ENCODE peak calls at places on chromosomes 11 and 22, in nine cellular contexts. B is tibial artery, C is right lobe of liver, T is psoas muscle, M is fibroblast of villous mesenchyme, A is astrocyte of the spinal cord, V is lung, F is lower lobe of right lung, N is endodermal cell. I is an unnamed sample.

GRCh38 chr22:35023692-35024363 is 42.1 kb upstream of the ISX start:
- DNase-seq in F (peak; percentile 76), A (peak; percentile 6), N (peak; percentile 97), V (peak; percentile 60), T (peak; percentile 41), M (peak; percentile 8), B (peak; percentile 45), C (peak; percentile 73), I (no peak)

GRCh38 chr11:61028135-61028729 is 56.8 kb downstream of the CD6 start:
- DNase-seq in M (no peak), C (no peak), V (no peak), F (no peak), B (no peak), A (no peak), N (no peak), T (no peak), I (no peak)

GRCh38 chr22:19039796-19040580 is 82.2 kb downstream of the DGCR2 start:
- DNase-seq in V (no peak), M (no peak), T (no peak), A (no peak), F (peak; percentile 27), N (peak; percentile 29), B (no peak), C (peak; percentile 48), I (no peak)

GRCh38 chr11:13009921-13010736 is 1.0 kb downstream of the RASSF10 start:
- DNase-seq in B (no peak), T (peak; percentile 16), F (peak; percentile 52), C (peak; percentile 89), M (no peak), V (peak; percentile 39), A (no peak), N (peak; percentile 87), I (no peak)

GRCh38 chr22:38733329-38734202 is 22.2 kb downstream of the SUN2 start:
- DNase-seq in N (peak; percentile 86), A (no peak), T (peak; percentile 82), M (peak; percentile 50), C (peak; percentile 89), V (no peak), F (no peak), B (peak; percentile 57), I (no peak)

GRCh38 chr11:27658535-27659236 is 41.6 kb downstream of the BDNF start:
- DNase-seq in F (no peak), C (no peak), V (no peak), B (no peak), M (no peak), T (no peak), N (no peak), A (no peak), I (no peak)

GRCh38 chr22:39292002-39292401 is 27.4 kb downstream of the RPL3 start:
- DNase-seq in M (no peak), T (no peak), V (no peak), C (no peak), N (no peak), B (no peak), A (no peak), F (no peak), I (no peak)

GRCh38 chr11:78818201-78818600 is 243.5 kb upstream of the NARS2 start:
- DNase-seq in T (no peak), B (no peak), V (no peak), C (no peak), A (no peak), M (no peak), F (no peak), N (no peak), I (no peak)

GRCh38 chr11:36792870-36793541 is 195.0 kb upstream of the RAG2 start:
- DNase-seq in F (no peak), T (no peak), A (no peak), N (peak; percentile 54), B (no peak), C (no peak), M (no peak), V (no peak), I (no peak)

GRCh38 chr11:36790450-36790849 is 192.4 kb upstream of the RAG2 start:
- DNase-seq in N (no peak), V (no peak), T (no peak), C (no peak), B (no peak), M (no peak), F (no peak), A (no peak), I (no peak)

GRCh38 chr11:36791957-36792356 is 193.9 kb upstream of the RAG2 start:
- DNase-seq in T (no peak), V (no peak), F (no peak), B (no peak), N (no peak), A (no peak), C (no peak), M (no peak), I (no peak)

GRCh38 chr11:36793542-36793926 is 195.5 kb upstream of the RAG2 start:
- DNase-seq in A (no peak), T (no peak), B (no peak), M (no peak), C (no peak), F (no peak), N (peak; percentile 68), V (no peak), I (no peak)
- TF ChIP-seq CTCF in A (peak; percentile 12), T (no peak), B (no peak), M (no peak), C (no peak), F (no peak), N (peak; percentile 69), V (no peak), I (no peak)

DNA sequence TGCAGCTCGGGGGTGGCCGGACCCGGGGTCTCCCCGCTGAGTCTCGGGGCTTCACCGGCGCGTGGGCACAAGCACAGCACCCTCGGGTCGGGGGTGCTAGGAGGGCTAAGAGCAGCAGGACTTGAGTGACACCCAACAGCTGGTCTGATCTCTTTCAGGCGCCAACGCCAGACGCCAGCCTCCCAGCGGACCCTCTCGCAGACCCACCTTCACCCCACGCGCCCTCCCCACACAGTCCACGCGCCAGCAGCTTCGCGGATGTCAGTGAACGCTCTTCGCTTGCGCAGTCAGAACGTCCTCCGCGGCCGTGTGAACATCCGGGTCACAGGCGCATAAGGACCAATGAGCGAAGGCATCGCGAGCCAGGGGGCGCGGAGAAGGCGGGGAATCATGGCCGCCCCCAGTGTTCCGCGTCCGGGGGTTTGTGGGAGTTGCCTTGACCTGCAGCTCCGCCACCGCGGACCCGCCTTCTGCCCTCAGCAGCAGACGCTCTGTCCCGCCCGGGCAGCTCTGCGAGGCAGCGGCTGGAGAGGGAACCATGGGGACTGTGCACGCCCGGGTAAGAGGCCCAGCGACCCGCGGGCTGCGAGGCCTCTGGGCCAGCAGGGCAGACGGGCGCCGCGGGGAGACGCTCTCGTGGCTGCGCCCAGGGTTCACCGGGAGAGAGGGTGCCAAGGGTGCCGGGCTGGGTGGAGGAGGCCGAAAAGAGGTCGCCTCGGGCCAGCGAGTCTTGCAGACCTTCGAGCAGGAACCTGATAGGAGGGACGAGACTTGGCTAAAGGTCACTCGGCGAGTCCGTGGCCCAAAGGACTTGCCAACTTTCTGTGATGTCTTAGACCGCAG is at the start of gene SAMM50:
- DNase-seq in C (peak; percentile 92), A (peak; percentile 85), M (peak; percentile 94), T (peak; percentile 95), B (peak; percentile 93), F (peak; percentile 94), V (peak; percentile 95), N (peak; percentile 96), I (peak; percentile 71)
- H3K4me3 ChIP-seq in C (peak within 1 kb of the TSS; percentile 93), A (peak within 1 kb of the TSS; percentile 84), M (peak within 1 kb of the TSS; percentile 94), T (peak within 1 kb of the TSS; percentile 85), B (peak within 1 kb of the TSS; percentile 79), F (peak within 1 kb of the TSS; percentile 79), V (peak within 1 kb of the TSS; percentile 96), N (peak within 1 kb of the TSS; percentile 97), I (peak within 1 kb of the TSS; percentile 81)

GRCh38 chr22:20155330-20156041 is 4.6 kb upstream of the CCDC188 start:
- DNase-seq in T (peak; percentile 55), B (no peak), F (peak; percentile 71), N (no peak), A (peak; percentile 59), C (no peak), M (peak; percentile 18), V (no peak), I (no peak)

GRCh38 chr22:20156611-20157415 is 6.0 kb upstream of the CCDC188 start:
- DNase-seq in B (peak; percentile 76), N (peak; percentile 97), F (peak; percentile 85), C (peak; percentile 88), T (peak; percentile 79), V (peak; percentile 84), A (peak; percentile 65), M (peak; percentile 77), I (peak; percentile 42)

GRCh38 chr22:20153945-20154344 is 3.1 kb upstream of the CCDC188 start:
- DNase-seq in F (no peak), N (peak; percentile 71), B (no peak), M (no peak), A (no peak), V (no peak), C (no peak), T (no peak), I (no peak)

GRCh38 chr22:20156042-20156389 is 5.2 kb upstream of the CCDC188 start:
- DNase-seq in N (no peak), A (no peak), B (no peak), V (no peak), C (no peak), M (no peak), F (no peak), T (no peak), I (no peak)

DNA sequence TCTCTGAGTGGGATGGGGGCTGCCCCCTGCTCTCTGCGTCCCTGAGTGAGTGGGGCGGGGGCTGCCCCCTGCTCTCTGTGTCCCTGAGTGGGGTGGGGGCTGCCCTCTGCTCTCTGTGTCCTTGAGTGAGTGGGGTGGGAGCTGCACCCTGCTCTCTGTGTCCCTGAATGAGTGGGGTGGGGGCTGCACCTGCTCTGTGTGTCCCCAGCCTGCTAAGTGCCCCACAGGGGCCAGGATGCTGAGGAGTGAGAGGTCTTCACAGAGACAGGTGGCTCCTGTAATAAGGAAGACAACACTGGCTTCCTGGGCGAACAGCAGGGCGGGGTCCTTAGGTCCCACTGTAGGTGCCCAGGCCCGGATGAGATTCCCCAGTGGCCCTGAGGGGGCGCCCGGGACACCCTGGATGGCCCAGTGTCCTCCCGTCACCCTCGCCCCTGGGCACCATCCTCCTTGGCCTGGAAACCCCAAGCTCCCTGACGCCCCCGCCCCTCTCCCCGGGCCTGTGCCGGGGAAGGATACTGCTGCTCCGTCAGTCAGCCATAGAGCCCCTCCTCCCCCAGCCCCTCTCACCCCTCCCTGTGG is 3.8 kb upstream of the CCDC188 start:
- DNase-seq in A (no peak), B (no peak), V (no peak), F (no peak), M (no peak), N (peak; percentile 66), T (no peak), C (no peak), I (no peak)
- TF ChIP-seq CTCF in A (no peak), B (no peak), V (no peak), F (no peak), M (no peak), N (peak; percentile 40), T (no peak), C (no peak), I (peak; percentile 26)

DNA sequence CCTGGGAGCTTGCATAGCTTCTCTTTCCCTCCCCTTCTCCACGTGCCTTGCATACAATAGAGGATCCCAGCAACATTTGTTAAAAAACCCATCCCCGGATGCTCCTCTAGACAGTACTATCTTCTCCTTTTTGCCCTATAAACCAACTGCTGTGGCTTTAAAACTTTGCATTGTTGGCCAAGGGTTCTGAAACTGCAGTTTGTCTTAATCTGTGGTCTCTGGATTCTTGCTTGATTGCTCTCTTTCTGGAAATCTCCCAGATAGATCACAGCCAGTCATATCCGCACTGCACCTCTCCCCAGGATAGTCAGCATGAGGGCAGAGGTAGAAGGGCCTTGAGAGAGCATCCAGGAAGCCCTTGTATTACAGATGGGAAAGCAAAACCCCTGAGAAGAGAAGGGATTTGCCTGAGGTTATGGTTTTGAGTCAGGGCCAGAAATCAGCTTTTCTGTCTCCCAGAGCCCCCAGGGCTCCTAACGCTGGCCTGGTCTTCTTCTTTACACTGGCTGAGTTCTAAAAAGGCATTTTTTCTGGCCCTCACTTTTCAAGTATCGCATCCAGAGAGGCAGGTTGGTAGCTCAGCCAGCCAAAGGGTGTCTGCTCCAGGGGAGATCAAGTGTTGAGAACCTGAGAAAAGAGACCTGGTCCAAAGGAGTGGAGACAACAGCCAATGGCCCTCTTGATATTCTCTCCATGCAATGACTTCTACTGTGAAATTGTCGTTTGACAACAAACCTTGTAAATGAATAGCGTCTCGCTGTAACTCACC is 70.6 kb downstream of the ADM start:
- DNase-seq in A (peak; percentile 96), M (peak; percentile 55), F (no peak), V (no peak), N (no peak), B (no peak), T (no peak), C (no peak), I (no peak)
- H3K4me3 ChIP-seq in A (no peak overlapping the region), M (no peak overlapping the region), F (no peak overlapping the region), V (no peak overlapping the region), N (no peak overlapping the region), B (no peak overlapping the region), T (no peak overlapping the region), C (no peak overlapping the region), I (no peak overlapping the region)

I was measured in GM12864.